ENCODE peak calls at places on chromosomes 6 and 20, in four cellular contexts. C is GM04504, I is NCI-H1694 treated with DMSO at 0.1 percent for 48 hours, R is NCI-H1930. E is an unnamed sample.

GRCh38 chr20:50292324-50293243 is 102.0 kb downstream of the CEBPB start:
- DNase-seq in R (no peak), I (no peak), C (peak), E (no peak)

GRCh38 chr6:159008656-159009288 is 8.8 kb upstream of the RSPH3 start:
- DNase-seq in I (peak), R (peak), C (no peak), E (no peak)

GRCh38 chr6:51842487-51843469 is 244.6 kb downstream of the PKHD1 start:
- DNase-seq in C (no peak), R (no peak), I (no peak), E (no peak)

GRCh38 chr6:27495386-27496135 is 22.7 kb upstream of the ZNF184 start:
- DNase-seq in R (no peak), I (no peak), C (peak), E (peak)

GRCh38 chr6:118892248-118893094 is 1.5 kb upstream of the ASF1A start:
- DNase-seq in C (no peak), I (no peak), R (no peak), E (no peak)

GRCh38 chr20:34997171-34997570 is 41.5 kb downstream of the MYH7B start:
- DNase-seq in I (no peak), C (no peak), R (no peak), E (no peak)

GRCh38 chr6:157996201-157996712 is 14.6 kb downstream of the SYNJ2 start:
- DNase-seq in I (no peak), C (no peak), R (no peak), E (no peak)

GRCh38 chr20:37202267-37202943 is 23.1 kb upstream of the MROH8 start:
- DNase-seq in C (peak), I (peak), R (peak), E (no peak)

GRCh38 chr6:169618526-169619490 is 83.0 kb downstream of the WDR27 start:
- DNase-seq in I (no peak), C (peak), R (no peak), E (no peak)

GRCh38 chr20:32075534-32075933 is 23.5 kb downstream of the HCK start:
- DNase-seq in C (no peak), R (no peak), I (no peak), E (no peak)

GRCh38 chr6:22631101-22631500 is 61.7 kb downstream of the HDGFL1 start:
- DNase-seq in R (no peak), I (no peak), C (no peak), E (no peak)

GRCh38 chr20:21529863-21530262 is 16.0 kb upstream of the NKX2-2 start:
- DNase-seq in I (no peak), C (no peak), R (no peak), E (no peak)

GRCh38 chr20:34333786-34334185 is 29.3 kb upstream of the ITCH start:
- DNase-seq in C (no peak), R (no peak), I (no peak), E (no peak)

GRCh38 chr20:37521091-37521771 is at the start of gene NNAT:
- DNase-seq in I (no peak), R (no peak), C (no peak), E (no peak)

GRCh38 chr20:59938696-59939051 is 1.4 kb downstream of the PPP1R3D start:
- DNase-seq in I (no peak), C (no peak), R (no peak), E (no peak)

GRCh38 chr6:19842030-19842429 is 4.9 kb downstream of the ID4 start:
- DNase-seq in R (no peak), I (no peak), C (no peak), E (no peak)